ENCODE peak calls at places on chromosomes 3 and 15, in four cellular contexts. F is heart left ventricle, E is fibroblast of lung, U is cardiac fibroblast. V is an unnamed sample.

GRCh38 chr3:27720899-27721716 is 1.0 kb downstream of the EOMES start:
- DNase-seq in F (peak), E (no peak), U (no peak), V (no peak)

GRCh38 chr3:4083225-4084015 is 219.7 kb upstream of the SETMAR start:
- DNase-seq in F (no peak), E (no peak), U (no peak), V (no peak)

GRCh38 chr3:56314842-56315241 is 153.4 kb downstream of the ERC2 start:
- DNase-seq in F (no peak), E (peak), U (peak), V (peak)

GRCh38 chr15:61748529-61748928 is 311.7 kb downstream of the VPS13C start:
- DNase-seq in F (no peak), E (no peak), U (no peak), V (no peak)

GRCh38 chr15:58434334-58434888 is 2.6 kb downstream of the LIPC start:
- DNase-seq in F (no peak), E (no peak), U (no peak), V (no peak)

GRCh38 chr3:184275302-184275701 is 520 bp upstream of the ECE2 start:
- DNase-seq in F (no peak), E (no peak), U (no peak), V (no peak)

GRCh38 chr3:59857589-59858346 is 807.9 kb upstream of the CFAP20DC start:
- DNase-seq in F (peak), E (peak), U (peak), V (peak)

GRCh38 chr3:171393032-171393744 is 67.0 kb downstream of the TNIK start:
- DNase-seq in F (no peak), E (peak), U (peak), V (no peak)

GRCh38 chr15:92906563-92907081 is 6.5 kb downstream of the CHD2 start:
- DNase-seq in F (no peak), E (peak), U (no peak), V (no peak)

GRCh38 chr15:101841656-101842055 is 29.7 kb downstream of the OR4F15 start:
- DNase-seq in F (no peak), E (no peak), U (no peak), V (no peak)

GRCh38 chr3:59320080-59320479 is 270.3 kb upstream of the CFAP20DC start:
- DNase-seq in F (no peak), E (no peak), U (no peak), V (no peak)

GRCh38 chr3:51659942-51660341 is 11.1 kb upstream of the TEX264 start:
- DNase-seq in F (no peak), E (no peak), U (no peak), V (no peak)

GRCh38 chr3:173354124-173354523 is 43.4 kb upstream of the NLGN1 start:
- DNase-seq in F (no peak), E (no peak), U (no peak), V (no peak)

GRCh38 chr3:127688416-127689265 is 15.9 kb downstream of the ABTB1 start:
- DNase-seq in F (peak), E (peak), U (peak), V (no peak)

GRCh38 chr15:79084308-79084968 is 6.1 kb downstream of the RASGRF1 start:
- DNase-seq in F (no peak), E (no peak), U (no peak), V (no peak)

GRCh38 chr3:66822059-66823009 is 175.8 kb upstream of the KBTBD8 start:
- DNase-seq in F (no peak), E (peak), U (peak), V (no peak)

GRCh38 chr15:99732268-99732641 is 982 bp downstream of the LYSMD4 start:
- DNase-seq in F (no peak), E (peak), U (peak), V (no peak)

GRCh38 chr15:82081904-82082810 is 36.3 kb upstream of the MEX3B start:
- DNase-seq in F (no peak), E (peak), U (peak), V (peak)

GRCh38 chr15:80599359-80599758 is 95.8 kb upstream of the ABHD17C start:
- DNase-seq in F (no peak), E (peak), U (peak), V (no peak)

GRCh38 chr3:60047426-60048200 is 997.8 kb upstream of the CFAP20DC start:
- DNase-seq in F (no peak), E (no peak), U (no peak), V (no peak)

GRCh38 chr3:127426444-127427168 is 138.8 kb upstream of the PRR20G start:
- DNase-seq in F (no peak), E (no peak), U (no peak), V (no peak)

GRCh38 chr3:150469031-150469930 is 61.2 kb downstream of the TSC22D2 start:
- DNase-seq in F (no peak), E (peak), U (peak), V (peak)

GRCh38 chr3:20056727-20057611 is 16.7 kb downstream of the KAT2B start:
- DNase-seq in F (no peak), E (peak), U (peak), V (no peak)

GRCh38 chr15:85620321-85621044 is 174.2 kb downstream of the KLHL25 start:
- DNase-seq in F (no peak), E (peak), U (peak), V (no peak)

GRCh38 chr3:193190387-193190786 is 50.6 kb upstream of the PLAAT1 start:
- DNase-seq in F (no peak), E (peak), U (peak), V (peak)

GRCh38 chr3:171476532-171477102 is 16.4 kb upstream of the TNIK start:
- DNase-seq in F (no peak), E (no peak), U (no peak), V (no peak)

GRCh38 chr3:65785065-65785645 is 253.6 kb downstream of the MAGI1 start:
- DNase-seq in F (no peak), E (peak), U (peak), V (no peak)

GRCh38 chr15:26882616-26883365 is 15.9 kb downstream of the GABRA5 start:
- DNase-seq in F (no peak), E (no peak), U (no peak), V (no peak)

GRCh38 chr3:98793971-98794370 is 30.8 kb downstream of the ST3GAL6 start:
- DNase-seq in F (no peak), E (peak), U (no peak), V (no peak)

GRCh38 chr15:36626984-36627383 is 47.6 kb downstream of the CDIN1 start:
- DNase-seq in F (peak), E (no peak), U (no peak), V (no peak)

GRCh38 chr3:9875448-9875847 is 4.6 kb downstream of the CIDEC start:
- DNase-seq in F (no peak), E (no peak), U (no peak), V (no peak)

GRCh38 chr3:153130312-153130977 is 31.6 kb upstream of the RAP2B start:
- DNase-seq in F (no peak), E (peak), U (peak), V (peak)

GRCh38 chr3:190585771-190586630 is 72.1 kb downstream of the IL1RAP start:
- DNase-seq in F (no peak), E (peak), U (peak), V (peak)

GRCh38 chr15:77497942-77498361 is 77.3 kb downstream of the HMG20A start:
- DNase-seq in F (no peak), E (peak), U (peak), V (peak)

GRCh38 chr15:67080118-67080899 is 14.9 kb downstream of the SMAD3 start:
- DNase-seq in F (no peak), E (peak), U (peak), V (peak)

GRCh38 chr3:33787328-33788009 is 11.0 kb upstream of the PDCD6IP start:
- DNase-seq in F (no peak), E (peak), U (peak), V (peak)

GRCh38 chr3:150069158-150069536 is 98.5 kb upstream of the PFN2 start:
- DNase-seq in F (no peak), E (no peak), U (no peak), V (no peak)

GRCh38 chr3:179860275-179861107 is 176.2 kb downstream of the PEX5L start:
- DNase-seq in F (no peak), E (no peak), U (no peak), V (no peak)

GRCh38 chr15:48515497-48515896 is 130.0 kb downstream of the FBN1 start:
- DNase-seq in F (no peak), E (no peak), U (no peak), V (no peak)

GRCh38 chr15:40471778-40472130 is 970 bp downstream of the CHST14 start:
- DNase-seq in F (no peak), E (no peak), U (no peak), V (no peak)

GRCh38 chr3:195001961-195002861 is 268.7 kb downstream of the XXYLT1 start:
- DNase-seq in F (peak), E (peak), U (peak), V (peak)
- TF ChIP-seq CTCF in F (peak), E (peak), U (peak), V (peak)

DNA sequence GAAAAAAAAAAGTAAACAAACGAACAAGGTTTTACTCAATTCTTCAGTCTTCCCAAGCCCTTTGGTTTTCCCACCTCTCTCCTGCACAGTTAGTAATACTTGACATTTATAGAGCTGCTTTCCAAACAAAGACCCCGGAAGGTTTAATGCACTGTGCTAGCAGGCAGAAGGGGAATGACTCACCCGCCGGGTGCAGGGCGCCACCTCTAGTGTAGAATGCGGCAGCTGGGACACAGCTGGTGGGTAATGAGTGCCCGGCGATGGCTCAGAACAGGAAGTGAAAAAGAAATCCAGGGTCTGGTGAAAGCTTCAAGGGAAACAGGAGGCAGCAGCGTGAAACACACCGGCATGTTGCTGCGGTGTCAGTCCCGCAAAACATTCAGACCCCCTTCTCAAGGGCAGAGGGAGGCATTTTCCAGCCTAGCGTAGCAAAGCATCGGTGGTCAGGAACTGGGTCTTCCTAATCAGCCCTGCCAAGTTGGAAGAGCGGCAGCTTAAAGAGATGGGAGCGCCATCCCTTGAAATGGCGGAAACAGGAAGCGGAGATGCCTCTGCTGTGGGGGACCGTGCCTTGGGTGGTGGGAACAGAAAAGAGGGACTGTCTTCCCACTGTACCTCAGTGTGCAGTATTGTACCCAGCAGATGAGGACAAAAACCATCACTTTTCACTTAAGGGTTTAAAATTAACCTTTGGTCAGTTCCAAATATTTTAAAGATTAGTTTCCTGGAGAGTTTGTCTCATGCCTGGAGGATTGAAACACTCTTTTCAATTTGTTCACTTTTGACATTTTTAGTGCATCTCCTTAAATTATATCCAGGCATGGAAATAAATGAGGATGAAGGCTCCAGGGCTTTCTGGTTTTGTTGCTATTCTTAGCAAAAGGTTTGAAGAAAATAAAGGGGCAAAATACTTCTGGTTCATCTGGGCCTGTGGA is 160.8 kb upstream of the MCTP2 start:
- DNase-seq in F (no peak), E (peak), U (no peak), V (no peak)
- TF ChIP-seq CTCF in F (no peak), E (no peak), U (no peak), V (no peak)

GRCh38 chr3:175941352-175941751 is 1082.2 kb downstream of the NAALADL2 start:
- DNase-seq in F (no peak), E (no peak), U (peak), V (no peak)
- TF ChIP-seq CTCF in F (no peak), E (no peak), U (peak), V (peak)

GRCh38 chr3:62527484-62527883 is 154.1 kb upstream of the FEZF2 start:
- DNase-seq in F (no peak), E (peak), U (no peak), V (no peak)

GRCh38 chr3:62531981-62532380 is 158.6 kb upstream of the FEZF2 start:
- DNase-seq in F (no peak), E (no peak), U (no peak), V (no peak)

GRCh38 chr3:62532796-62533195 is 159.4 kb upstream of the FEZF2 start:
- DNase-seq in F (no peak), E (no peak), U (no peak), V (no peak)

GRCh38 chr3:62529230-62529629 is 155.9 kb upstream of the FEZF2 start:
- DNase-seq in F (no peak), E (peak), U (peak), V (no peak)

GRCh38 chr3:62531494-62531893 is 158.1 kb upstream of the FEZF2 start:
- DNase-seq in F (no peak), E (no peak), U (no peak), V (no peak)
- TF ChIP-seq CTCF in F (no peak), E (no peak), U (no peak), V (no peak)

GRCh38 chr3:87792193-87792531 is 266.6 kb downstream of the CGGBP1 start:
- DNase-seq in F (no peak), E (no peak), U (no peak), V (no peak)

GRCh38 chr3:87796137-87796899 is 262.5 kb downstream of the CGGBP1 start:
- DNase-seq in F (no peak), E (no peak), U (no peak), V (no peak)

GRCh38 chr3:87791248-87792027 is 267.4 kb downstream of the CGGBP1 start:
- DNase-seq in F (no peak), E (no peak), U (no peak), V (no peak)

GRCh38 chr3:87793322-87793877 is 265.4 kb downstream of the CGGBP1 start:
- DNase-seq in F (no peak), E (no peak), U (no peak), V (no peak)

GRCh38 chr3:87792532-87793321 is 266.1 kb downstream of the CGGBP1 start:
- DNase-seq in F (peak), E (peak), U (no peak), V (no peak)
- TF ChIP-seq CTCF in F (no peak), E (no peak), U (no peak), V (no peak)

GRCh38 chr3:163491714-163492113 is 1586.6 kb downstream of the SI start:
- DNase-seq in F (no peak), E (no peak), U (no peak), V (no peak)

GRCh38 chr3:163490119-163490518 is 1588.2 kb downstream of the SI start:
- DNase-seq in F (no peak), E (peak), U (peak), V (no peak)
- TF ChIP-seq CTCF in F (peak), E (peak), U (peak), V (peak)

GRCh38 chr3:146692254-146692653 is 87.1 kb upstream of the PLSCR5 start:
- DNase-seq in F (no peak), E (no peak), U (no peak), V (no peak)
- TF ChIP-seq CTCF in F (no peak), E (no peak), U (no peak), V (no peak)

GRCh38 chr15:70508561-70509281 is 254.6 kb downstream of the UACA start:
- DNase-seq in F (no peak), E (peak), U (peak), V (peak)
- TF ChIP-seq CTCF in F (no peak), E (peak), U (no peak), V (no peak)

DNA sequence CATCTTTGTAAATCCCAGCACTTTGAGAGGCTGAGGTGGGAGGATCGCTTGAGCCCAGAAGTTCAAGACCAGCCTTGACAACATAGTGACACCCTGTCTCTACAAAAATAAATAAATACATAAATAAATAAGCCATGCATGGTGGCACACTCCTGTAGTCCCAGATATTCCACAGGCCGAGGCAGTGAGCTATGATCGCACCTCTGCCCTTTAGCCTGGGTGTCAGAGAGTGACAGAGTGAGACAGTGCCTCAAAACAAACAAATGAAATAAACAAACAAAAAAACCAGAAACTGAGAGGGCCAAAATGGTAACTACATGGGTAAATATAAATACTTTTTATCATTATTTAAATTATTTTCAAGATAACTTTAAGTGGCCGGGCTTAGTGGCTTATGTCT is 445.4 kb downstream of the ZIC1 start:
- DNase-seq in F (no peak), E (no peak), U (no peak), V (no peak)
- TF ChIP-seq CTCF in F (no peak), E (no peak), U (no peak), V (no peak)

V was measured in retinal pigment epithelial cell.